ENCODE peak calls at places on chromosomes 11 and 22, in six cellular contexts. S is adrenal gland, Z is GM13977, H is A549, J is lower leg skin, L is brain microvascular endothelial cell. G is an unnamed sample.

GRCh38 chr11:93444671-93445073 is 98.5 kb downstream of the SMCO4 start:
- DNase-seq in S (no peak), Z (no peak), H (no peak), J (no peak), L (peak), G (no peak)

GRCh38 chr11:47176328-47177228 is at the start of gene ARFGAP2:
- DNase-seq in S (peak), Z (peak), H (peak), J (peak), L (peak), G (peak)

GRCh38 chr11:5291207-5291838 is 10.4 kb downstream of the OR51B4 start:
- DNase-seq in S (no peak), Z (peak), H (peak), J (no peak), L (peak), G (no peak)

GRCh38 chr11:36249271-36249670 is 40.0 kb downstream of the COMMD9 start:
- DNase-seq in S (no peak), Z (no peak), H (no peak), J (no peak), L (peak), G (peak)

GRCh38 chr11:86172894-86173293 is 71.7 kb upstream of the EED start:
- DNase-seq in S (no peak), Z (no peak), H (no peak), J (no peak), L (peak), G (no peak)

GRCh38 chr11:45724145-45724544 is 58.7 kb upstream of the CHST1 start:
- DNase-seq in S (no peak), Z (no peak), H (no peak), J (peak), L (no peak), G (no peak)

GRCh38 chr22:28741758-28742561 is at the start of the genes CHEK2 and HSCB:
- DNase-seq in S (peak), Z (peak), H (peak), J (peak), L (peak), G (peak)

GRCh38 chr11:133828861-133829260 is 16.5 kb downstream of the SPATA19 start:
- DNase-seq in S (no peak), Z (no peak), H (no peak), J (peak), L (no peak), G (no peak)

GRCh38 chr22:30947163-30947820 is 21.3 kb downstream of the MORC2 start:
- DNase-seq in S (no peak), Z (no peak), H (no peak), J (no peak), L (no peak), G (no peak)
- TF ChIP-seq CTCF in S (no peak), Z (no peak), H (no peak), J (no peak), L (no peak), G (no peak)

DNA sequence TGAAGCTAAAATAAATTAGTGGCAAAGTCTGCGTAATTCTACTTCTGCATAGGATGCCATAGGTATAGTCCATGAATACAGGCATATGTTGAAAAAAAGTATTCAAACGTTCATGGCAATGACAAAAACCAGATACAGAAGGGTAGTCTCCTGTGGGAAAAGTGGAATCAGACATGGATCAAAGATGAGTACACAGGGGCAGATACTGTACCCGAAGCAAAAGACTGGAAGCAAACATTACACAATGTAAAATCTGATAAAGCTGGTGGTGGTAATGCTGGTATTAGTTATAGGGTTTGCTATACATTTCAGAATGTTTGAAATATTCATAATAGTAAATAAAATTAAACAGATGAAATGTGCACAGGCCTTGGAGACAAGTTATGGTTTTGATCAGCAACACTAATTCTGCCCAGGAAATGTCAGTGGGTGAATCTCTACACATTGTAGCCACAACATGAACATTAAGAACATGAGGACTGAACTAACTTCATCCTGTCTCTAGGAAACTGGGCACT is 607.6 kb downstream of the SOX6 start:
- DNase-seq in S (no peak), Z (no peak), H (no peak), J (no peak), L (no peak), G (no peak)
- TF ChIP-seq CTCF in S (no peak), Z (no peak), H (no peak), J (no peak), L (no peak), G (no peak)

GRCh38 chr22:20606041-20606783 is 98.8 kb downstream of the MED15 start:
- DNase-seq in S (peak), Z (peak), H (peak), J (no peak), L (peak), G (no peak)

GRCh38 chr22:20604092-20604747 is 96.8 kb downstream of the MED15 start:
- DNase-seq in S (no peak), Z (no peak), H (no peak), J (no peak), L (no peak), G (no peak)

GRCh38 chr22:20605328-20605727 is 97.9 kb downstream of the MED15 start:
- DNase-seq in S (no peak), Z (no peak), H (no peak), J (no peak), L (no peak), G (no peak)

GRCh38 chr22:20606784-20607128 is 99.3 kb downstream of the MED15 start:
- DNase-seq in S (no peak), Z (peak), H (no peak), J (no peak), L (no peak), G (no peak)

DNA sequence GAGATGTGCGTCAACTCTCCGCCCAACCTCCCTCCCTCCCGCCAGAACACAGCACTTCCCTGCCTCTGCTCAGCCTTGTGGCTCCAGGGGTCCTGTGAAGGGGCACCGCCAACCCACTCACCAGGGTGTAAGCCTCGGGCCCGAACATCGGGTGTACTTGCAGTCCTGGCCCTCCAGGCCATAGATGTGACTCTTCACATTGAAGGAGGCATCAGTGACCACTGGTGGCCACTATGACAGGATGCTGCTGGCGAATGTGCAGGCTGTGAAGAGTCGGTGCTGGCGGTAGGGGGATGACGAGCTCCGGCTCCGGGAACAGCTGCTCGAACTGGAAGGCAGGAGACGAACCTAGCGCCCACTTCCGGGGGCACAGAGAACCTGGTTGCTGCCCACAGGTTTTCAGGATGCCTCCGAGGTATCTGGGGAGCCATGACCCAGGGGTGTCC is 97.4 kb downstream of the MED15 start:
- DNase-seq in S (no peak), Z (no peak), H (no peak), J (no peak), L (no peak), G (no peak)
- TF ChIP-seq CTCF in S (no peak), Z (no peak), H (no peak), J (no peak), L (no peak), G (no peak)

DNA sequence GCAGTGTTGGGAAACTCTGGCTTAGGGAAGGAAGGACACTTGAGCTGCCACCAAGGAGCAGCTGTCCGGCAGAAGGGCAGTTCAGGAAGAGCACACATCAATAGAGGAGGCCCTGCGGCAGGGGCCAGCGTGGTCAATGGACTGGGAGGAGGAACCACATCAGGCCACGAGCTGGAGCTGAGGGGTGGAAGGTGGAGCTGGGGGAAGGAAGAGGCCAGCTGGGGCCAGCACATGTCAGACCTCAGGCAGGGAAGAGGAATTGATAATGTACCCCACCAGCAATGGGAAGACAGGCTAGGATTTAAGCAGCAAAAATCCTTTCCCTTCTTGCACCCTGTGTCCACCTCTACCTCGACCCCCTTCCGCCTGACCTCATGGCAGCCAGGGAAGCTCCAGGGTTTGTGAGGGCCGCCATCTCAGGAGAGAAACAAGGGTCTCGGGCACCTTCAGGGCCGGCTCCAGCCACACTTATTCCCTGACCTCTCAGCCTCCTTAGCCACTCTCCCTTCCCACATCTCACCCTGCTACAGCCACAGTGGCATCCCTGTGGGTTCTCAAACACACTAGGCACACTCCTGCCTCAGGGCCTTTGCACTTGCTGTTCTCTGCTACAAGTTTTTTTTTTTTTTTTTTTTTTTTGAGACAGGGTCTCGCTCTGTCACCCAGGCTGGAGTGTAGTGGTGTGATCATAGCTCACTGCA is 157.8 kb upstream of the GRK3 start:
- DNase-seq in S (peak), Z (peak), H (no peak), J (no peak), L (no peak), G (no peak)
- TF ChIP-seq CTCF in S (no peak), Z (no peak), H (no peak), J (no peak), L (no peak), G (no peak)

GRCh38 chr11:57087966-57088365 is 93.8 kb upstream of the LRRC55 start:
- DNase-seq in S (no peak), Z (no peak), H (no peak), J (no peak), L (no peak), G (no peak)

GRCh38 chr11:57083641-57084385 is 95.1 kb downstream of the OR5AK2 start:
- DNase-seq in S (no peak), Z (no peak), H (no peak), J (no peak), L (no peak), G (no peak)

GRCh38 chr11:57082125-57082524 is 93.4 kb downstream of the OR5AK2 start:
- DNase-seq in S (no peak), Z (no peak), H (no peak), J (no peak), L (no peak), G (no peak)

GRCh38 chr11:57081356-57081755 is 92.6 kb downstream of the OR5AK2 start:
- DNase-seq in S (no peak), Z (no peak), H (no peak), J (no peak), L (no peak), G (no peak)

DNA sequence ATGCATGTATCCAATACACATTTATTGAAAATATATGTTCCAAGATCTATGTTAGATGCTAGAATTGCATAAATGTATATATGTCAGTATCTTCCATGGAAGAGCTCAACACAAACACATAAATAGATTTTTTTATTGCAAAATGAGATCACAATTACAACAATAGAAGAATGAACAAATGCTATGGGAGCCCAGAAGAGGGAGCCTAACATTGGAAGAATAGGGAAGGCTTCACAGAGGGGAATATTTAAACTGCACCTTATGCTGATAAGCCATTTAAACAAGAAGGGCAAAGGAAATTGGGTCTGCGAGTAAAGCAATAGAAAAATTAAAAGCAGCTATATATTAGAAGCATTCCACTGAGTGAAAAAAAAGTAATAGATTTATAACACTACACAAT is 96.1 kb upstream of the LRRC55 start:
- DNase-seq in S (no peak), Z (no peak), H (no peak), J (no peak), L (no peak), G (no peak)
- TF ChIP-seq CTCF in S (no peak), Z (no peak), H (no peak), J (no peak), L (no peak), G (no peak)

GRCh38 chr11:21921151-21921550 is 271.7 kb upstream of the ANO5 start:
- DNase-seq in S (no peak), Z (no peak), H (no peak), J (no peak), L (no peak), G (no peak)
- TF ChIP-seq CTCF in S (no peak), Z (no peak), H (no peak), J (no peak), L (no peak), G (no peak)

GRCh38 chr11:66314561-66315497 is 2.0 kb downstream of the CD248 start:
- DNase-seq in S (no peak), Z (no peak), H (no peak), J (peak), L (no peak), G (no peak)
- TF ChIP-seq CTCF in S (no peak), Z (no peak), H (no peak), J (no peak), L (no peak), G (no peak)

DNA sequence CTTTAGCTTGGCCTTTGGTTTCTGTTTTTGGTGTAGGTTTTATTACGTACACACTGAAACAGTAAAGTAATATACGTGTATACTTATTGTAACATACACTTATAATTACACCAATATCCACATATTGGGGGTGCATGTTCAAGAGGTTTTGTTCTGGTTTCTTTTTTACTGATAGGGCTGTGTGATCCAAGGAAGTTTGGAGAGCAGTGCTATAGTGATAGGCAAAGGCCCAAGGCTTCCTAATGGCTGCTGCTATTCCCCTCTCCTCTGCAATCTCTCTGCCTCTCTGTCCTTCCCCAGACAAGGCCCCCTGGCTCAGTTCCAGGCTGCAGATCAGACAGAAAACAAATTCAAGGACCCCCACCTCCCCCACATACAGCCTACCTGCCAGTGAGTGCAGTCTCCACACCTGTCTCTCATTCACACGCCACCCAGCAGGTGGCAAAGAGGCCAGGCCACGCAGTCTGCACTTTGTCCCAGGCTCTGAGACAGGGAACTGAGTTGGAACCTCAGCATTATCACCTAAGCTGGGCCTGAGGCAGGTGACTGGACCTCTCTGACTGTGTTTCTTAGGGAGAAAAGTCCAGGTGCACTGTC is 15.1 kb downstream of the TMEM184B start:
- DNase-seq in S (no peak), Z (no peak), H (no peak), J (no peak), L (no peak), G (no peak)
- TF ChIP-seq CTCF in S (no peak), Z (no peak), H (no peak), J (no peak), L (no peak), G (no peak)

GRCh38 chr11:43810929-43811596 is 69.6 kb upstream of the ALKBH3 start:
- DNase-seq in S (no peak), Z (no peak), H (no peak), J (no peak), L (no peak), G (no peak)
- TF ChIP-seq CTCF in S (peak), Z (no peak), H (peak), J (no peak), L (peak), G (peak)

G was measured in BJ.